ENCODE peak calls at places on chromosome X, in four cellular contexts. B is H9, I is H1, K is mesenchymal stem cell. E is an unnamed sample.

GRCh38 chrX:15804563-15804962 is 14.3 kb downstream of the ZRSR2 start:
- DNase-seq in B (no peak), I (no peak), K (no peak), E (no peak)

GRCh38 chrX:112669834-112670233 is 9.9 kb downstream of the LHFPL1 start:
- DNase-seq in B (no peak), I (no peak), K (no peak), E (no peak)

GRCh38 chrX:98299785-98300184 is 1416.1 kb downstream of the RPA4 start:
- DNase-seq in B (no peak), I (no peak), K (no peak), E (no peak)

GRCh38 chrX:134753185-134754008 is 95.1 kb upstream of the PLAC1 start:
- DNase-seq in B (no peak), I (no peak), K (peak), E (no peak)

GRCh38 chrX:154437971-154438893 is 1.3 kb downstream of the GDI1 start:
- DNase-seq in B (no peak), I (no peak), K (no peak), E (no peak)

GRCh38 chrX:15447985-15448639 is 45.0 kb downstream of the PIR start:
- DNase-seq in B (no peak), I (no peak), K (peak), E (peak)

GRCh38 chrX:15475021-15475420 is 18.1 kb downstream of the PIR start:
- DNase-seq in B (no peak), I (no peak), K (no peak), E (no peak)

GRCh38 chrX:150361070-150361776 is 1.9 kb upstream of the MAMLD1 start:
- DNase-seq in B (peak), I (peak), K (peak), E (no peak)

GRCh38 chrX:46849933-46850332 is 13.1 kb downstream of the RP2 start:
- DNase-seq in B (no peak), I (no peak), K (peak), E (no peak)

GRCh38 chrX:81957900-81958545 is 756.1 kb downstream of the SH3BGRL start:
- DNase-seq in B (no peak), I (no peak), K (no peak), E (peak)

GRCh38 chrX:20254712-20255299 is 11.9 kb downstream of the RPS6KA3 start:
- DNase-seq in B (no peak), I (no peak), K (no peak), E (no peak)

GRCh38 chrX:102976290-102976689 is 39.2 kb downstream of the RAB40AL start:
- DNase-seq in B (no peak), I (no peak), K (no peak), E (no peak)

GRCh38 chrX:49309401-49309981 is 6.0 kb downstream of the GAGE10 start:
- DNase-seq in B (peak), I (no peak), K (peak), E (no peak)

GRCh38 chrX:23919706-23920320 is 12.0 kb downstream of the CXorf58 start:
- DNase-seq in B (peak), I (peak), K (no peak), E (no peak)

GRCh38 chrX:29530520-29530919 is 684.8 kb upstream of the MAGEB2 start:
- DNase-seq in B (no peak), I (no peak), K (peak), E (no peak)

GRCh38 chrX:86148024-86148511 is at the start of gene DACH2:
- DNase-seq in B (peak), I (peak), K (peak), E (peak)

GRCh38 chrX:68556036-68556435 is 57.2 kb downstream of the YIPF6 start:
- DNase-seq in B (no peak), I (no peak), K (no peak), E (no peak)

GRCh38 chrX:70033348-70033747 is 16.4 kb downstream of the AWAT2 start:
- DNase-seq in B (peak), I (peak), K (peak), E (no peak)

GRCh38 chrX:153771686-153772607 is 7.9 kb downstream of the PLXNB3 start:
- DNase-seq in B (no peak), I (no peak), K (no peak), E (no peak)

GRCh38 chrX:118536687-118537461 is 41.3 kb downstream of the DOCK11 start:
- DNase-seq in B (no peak), I (no peak), K (peak), E (no peak)

GRCh38 chrX:71911023-71911730 is 532 bp downstream of the NHSL2 start:
- DNase-seq in B (peak), I (peak), K (peak), E (peak)

DNA sequence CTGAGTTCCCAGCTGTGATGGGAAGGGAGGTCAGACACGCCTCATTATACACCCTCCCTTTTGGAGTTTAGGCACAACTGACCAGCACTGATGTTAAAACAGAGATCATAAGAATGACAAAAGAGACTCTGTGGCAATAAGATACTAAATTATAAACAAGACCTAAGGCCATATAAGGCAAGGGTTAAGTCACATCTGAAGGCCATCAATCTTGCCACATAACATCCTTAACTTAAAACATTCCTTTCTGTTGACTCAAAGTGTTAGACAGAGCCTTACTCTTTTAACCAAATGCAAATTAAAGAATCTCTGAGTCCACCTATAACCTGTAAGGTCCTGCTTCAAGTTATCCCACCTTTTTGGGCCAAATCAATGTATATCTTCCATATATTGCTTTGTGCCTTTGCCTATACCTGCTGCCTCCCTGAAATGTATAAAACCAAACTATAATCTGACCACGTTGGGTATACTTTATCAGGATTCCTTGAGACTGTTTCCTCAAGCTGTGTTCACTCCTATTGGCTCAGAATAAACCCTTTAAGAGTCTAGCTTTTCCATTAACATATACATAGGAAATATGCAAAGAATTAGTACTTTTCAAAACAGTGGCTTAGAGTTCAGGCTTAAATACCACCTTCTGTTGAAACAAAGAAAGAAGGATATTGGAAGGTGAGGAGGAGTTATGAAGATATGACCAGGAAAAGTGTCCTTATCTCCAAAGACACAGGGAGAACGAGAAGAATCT is 214.4 kb upstream of the PPP1R2C start:
- DNase-seq in B (no peak), I (no peak), K (peak), E (no peak)
- H4K91ac ChIP-seq in B (no peak), I (peak), K (no peak), E (no peak)

GRCh38 chrX:120560842-120561633 is at the start of gene CUL4B:
- DNase-seq in B (peak), I (peak), K (peak), E (peak)
- H2BK12ac ChIP-seq in B (no peak), I (peak), K (peak), E (no peak)

GRCh38 chrX:44042124-44042523 is 68.9 kb upstream of the NDP start:
- DNase-seq in B (no peak), I (no peak), K (no peak), E (no peak)
- H4K91ac ChIP-seq in B (no peak), I (no peak), K (no peak), E (no peak)

GRCh38 chrX:149010026-149010898 is 494.8 kb downstream of the IDS start:
- DNase-seq in B (no peak), I (no peak), K (no peak), E (no peak)
- H2BK12ac ChIP-seq in B (no peak), I (no peak), K (no peak), E (no peak)

GRCh38 chrX:54675762-54676161 is 122.3 kb downstream of the ITIH6 start:
- DNase-seq in B (no peak), I (no peak), K (no peak), E (no peak)
- H4K91ac ChIP-seq in B (no peak), I (no peak), K (no peak), E (no peak)

DNA sequence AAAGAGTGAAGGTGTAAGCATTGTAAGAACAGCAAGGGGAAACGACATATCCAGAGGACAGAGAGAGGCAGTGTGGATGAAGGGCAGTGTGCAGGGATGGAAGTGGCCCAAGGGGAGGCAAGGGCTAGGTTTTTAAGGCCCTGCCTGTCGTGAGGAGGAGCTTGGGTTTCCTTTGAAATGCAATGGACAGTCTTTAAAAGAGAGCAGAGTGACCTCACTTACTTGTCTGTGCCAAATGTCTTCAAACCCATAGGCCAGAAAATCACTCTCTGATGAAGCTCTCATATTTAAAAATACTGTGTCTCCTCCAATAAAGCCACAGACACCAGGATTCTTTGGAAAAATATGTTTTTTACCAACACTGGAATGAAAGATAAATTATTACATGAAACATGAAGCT is 19.1 kb upstream of the ATXN3L start:
- DNase-seq in B (no peak), I (no peak), K (no peak), E (no peak)
- H2BK12ac ChIP-seq in B (no peak), I (no peak), K (no peak), E (no peak)